ENCODE peak calls at places on chromosomes 3 and 15, in eight cellular contexts. C is stomach, R is NB4, U is GM12891, I is uterus, V is lower leg skin, Q is suprapubic skin, J is right lobe of liver. H is an unnamed sample.

GRCh38 chr3:84968701-84969235 is 10.0 kb downstream of the CADM2 start:
- DNase-seq in C (no peak), R (no peak), U (no peak), I (no peak), V (no peak), Q (no peak), J (no peak), H (no peak)

GRCh38 chr3:195212749-195213085 is 58.2 kb downstream of the XXYLT1 start:
- DNase-seq in C (no peak), R (no peak), U (no peak), I (peak; percentile 12), V (no peak), Q (no peak), J (no peak), H (no peak)

GRCh38 chr15:50315814-50316630 is 39.0 kb downstream of the GABPB1 start:
- DNase-seq in C (no peak), R (peak; percentile 69), U (no peak), I (no peak), V (no peak), Q (no peak), J (no peak), H (no peak)

GRCh38 chr3:57864853-57865252 is 108.7 kb downstream of the SLMAP start:
- DNase-seq in C (no peak), R (peak; percentile 19), U (no peak), I (no peak), V (no peak), Q (no peak), J (no peak), H (no peak)

GRCh38 chr15:85423256-85423655 is 42.9 kb downstream of the AKAP13 start:
- DNase-seq in C (no peak), R (no peak), U (no peak), I (no peak), V (no peak), Q (no peak), J (no peak), H (no peak)

GRCh38 chr3:153162513-153163348 is 705 bp downstream of the RAP2B start:
- DNase-seq in C (peak; percentile 45), R (peak; percentile 66), U (peak; percentile 24), I (peak; percentile 37), V (peak; percentile 91), Q (peak; percentile 78), J (peak; percentile 45), H (peak; percentile 35)

GRCh38 chr15:101058735-101059134 is 139.6 kb downstream of the LRRK1 start:
- DNase-seq in C (peak; percentile 4), R (no peak), U (no peak), I (no peak), V (peak; percentile 59), Q (peak; percentile 32), J (no peak), H (no peak)

GRCh38 chr3:126473292-126474168 is 2.2 kb downstream of the ZXDC start:
- DNase-seq in C (no peak), R (peak; percentile 53), U (no peak), I (no peak), V (no peak), Q (peak; percentile 33), J (peak; percentile 17), H (no peak)

GRCh38 chr3:56347219-56347871 is 120.9 kb downstream of the ERC2 start:
- DNase-seq in C (peak; percentile 45), R (peak; percentile 63), U (no peak), I (no peak), V (no peak), Q (no peak), J (peak; percentile 44), H (no peak)

GRCh38 chr3:160003520-160004128 is 15.0 kb downstream of the IL12A start:
- DNase-seq in C (peak; percentile 38), R (peak; percentile 46), U (no peak), I (no peak), V (peak; percentile 72), Q (no peak), J (peak; percentile 60), H (no peak)

GRCh38 chr3:18087963-18088362 is 337.2 kb downstream of the SATB1 start:
- DNase-seq in C (no peak), R (no peak), U (no peak), I (no peak), V (no peak), Q (no peak), J (no peak), H (no peak)

GRCh38 chr15:74857082-74857655 is 14.2 kb upstream of the ULK3 start:
- DNase-seq in C (peak; percentile 55), R (no peak), U (no peak), I (no peak), V (no peak), Q (no peak), J (no peak), H (no peak)

GRCh38 chr3:11118181-11118682 is 36.1 kb upstream of the HRH1 start:
- DNase-seq in C (no peak), R (no peak), U (no peak), I (no peak), V (peak; percentile 60), Q (no peak), J (no peak), H (no peak)

GRCh38 chr3:60752800-60753199 is 498.5 kb downstream of the FHIT start:
- DNase-seq in C (no peak), R (no peak), U (no peak), I (no peak), V (no peak), Q (no peak), J (no peak), H (no peak)

GRCh38 chr15:62758126-62758951 is 284.2 kb upstream of the TPM1 start:
- DNase-seq in C (peak; percentile 49), R (no peak), U (no peak), I (no peak), V (peak; percentile 91), Q (peak; percentile 76), J (no peak), H (peak; percentile 62)

GRCh38 chr3:48556796-48557626 is at the start of gene PFKFB4:
- DNase-seq in C (peak; percentile 100), R (peak; percentile 99), U (peak; percentile 98), I (peak; percentile 100), V (peak; percentile 100), Q (peak; percentile 99), J (peak; percentile 99), H (peak; percentile 99)
- TF ChIP-seq POLR2A in C (no peak), R (peak; percentile 86), U (no peak), I (peak; percentile 15), V (no peak), Q (no peak), J (no peak), H (no peak)

DNA sequence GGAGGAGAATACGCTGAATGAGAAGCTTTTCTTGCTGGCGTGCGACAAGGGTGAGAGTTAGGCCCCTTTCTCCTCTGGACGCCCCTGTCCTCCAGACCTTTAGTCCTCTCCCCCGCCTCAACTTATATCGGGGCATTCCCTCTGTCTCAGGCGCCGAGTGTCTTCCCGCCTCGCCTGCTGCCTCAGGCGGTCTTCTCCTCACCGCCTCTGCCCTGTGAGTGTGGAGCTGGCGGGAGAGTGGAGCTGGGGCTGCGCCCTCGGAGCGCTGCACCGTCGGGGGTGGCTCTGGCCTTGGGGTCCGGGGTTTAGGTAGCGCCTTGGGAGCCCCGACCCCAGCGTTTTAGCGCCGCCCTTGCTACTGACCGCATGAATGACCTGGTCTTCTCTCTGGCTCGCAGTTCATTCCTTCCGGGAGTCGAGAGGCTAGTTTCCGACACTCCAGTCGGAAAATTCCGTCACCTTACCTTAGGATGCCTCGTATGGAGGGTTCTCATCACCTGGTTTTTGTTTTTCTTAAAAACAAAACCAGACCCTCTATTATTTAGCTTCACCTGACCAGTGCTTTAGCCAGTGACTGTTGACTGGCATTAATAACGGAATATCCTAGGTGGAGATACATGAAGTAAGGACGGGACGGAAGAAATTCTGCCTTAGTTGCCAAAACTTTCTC is 983 bp downstream of the TRPC1 start:
- DNase-seq in C (no peak), R (no peak), U (no peak), I (peak; percentile 42), V (peak; percentile 86), Q (peak; percentile 63), J (peak; percentile 30), H (peak; percentile 59)
- TF ChIP-seq POLR2A in C (no peak), R (no peak), U (no peak), I (no peak), V (no peak), Q (no peak), J (no peak), H (peak; percentile 21)

GRCh38 chr15:89654847-89655805 is at the start of gene KIF7:
- DNase-seq in C (peak; percentile 31), R (no peak), U (peak; percentile 68), I (peak; percentile 59), V (peak; percentile 86), Q (peak; percentile 63), J (no peak), H (peak; percentile 74)
- TF ChIP-seq POLR2A in C (no peak), R (no peak), U (no peak), I (no peak), V (no peak), Q (no peak), J (no peak), H (no peak)

GRCh38 chr15:80059786-80060489 is 462 bp downstream of the ZFAND6 start:
- DNase-seq in C (peak; percentile 45), R (peak; percentile 86), U (peak; percentile 59), I (no peak), V (no peak), Q (no peak), J (no peak), H (no peak)
- TF ChIP-seq POLR2A in C (no peak), R (peak; percentile 40), U (no peak), I (no peak), V (peak; percentile 4), Q (no peak), J (no peak), H (no peak)

GRCh38 chr3:105594219-105594618 is 227.5 kb downstream of the ALCAM start:
- DNase-seq in C (no peak), R (no peak), U (no peak), I (no peak), V (no peak), Q (no peak), J (no peak), H (no peak)

GRCh38 chr3:105598047-105598796 is 231.5 kb downstream of the ALCAM start:
- DNase-seq in C (no peak), R (no peak), U (no peak), I (no peak), V (no peak), Q (no peak), J (no peak), H (no peak)

DNA sequence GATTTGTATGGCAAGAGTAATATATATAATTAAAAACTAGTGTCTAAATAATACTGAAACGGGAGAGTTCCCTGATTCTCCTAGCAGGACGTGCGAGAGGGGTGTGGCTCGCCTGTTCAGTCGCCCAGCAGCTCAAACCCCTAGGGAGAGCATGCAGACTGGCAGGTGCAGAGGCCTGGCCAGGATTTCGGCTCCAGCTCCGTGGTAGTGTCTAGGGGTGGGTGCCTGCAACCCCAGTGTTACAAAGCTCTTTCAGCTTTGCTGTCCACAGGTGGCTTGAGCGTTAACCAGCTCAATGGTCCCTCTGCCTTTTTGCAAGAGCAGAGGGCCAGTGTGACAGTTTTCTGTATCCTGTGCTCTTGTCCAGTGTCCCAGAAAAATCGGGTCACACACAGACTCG is 226.6 kb downstream of the ALCAM start:
- DNase-seq in C (no peak), R (no peak), U (no peak), I (no peak), V (no peak), Q (no peak), J (no peak), H (no peak)
- TF ChIP-seq POLR2A in C (no peak), R (no peak), U (no peak), I (no peak), V (no peak), Q (no peak), J (no peak), H (no peak)